ENCODE peak calls at places on chromosomes 16 and 17, in ten cellular contexts. N is stomach, R is A549, J is tibial nerve, I is transverse colon, D is ovary, C is K562, Z is sigmoid colon, F is HepG2, E is upper lobe of left lung. K is an unnamed sample.

GRCh38 chr16:47016700-47017133 is 43.2 kb upstream of the DNAJA2 start:
- DNase-seq in J (no peak), F (no peak), I (no peak), C (no peak), N (no peak), R (no peak), Z (no peak), E (peak), D (no peak), K (no peak)

GRCh38 chr16:19384656-19385055 is 33.0 kb upstream of the TMC5 start:
- DNase-seq in E (peak), J (no peak), C (no peak), N (peak), I (peak), D (no peak), Z (no peak), F (no peak), R (no peak), K (no peak)

GRCh38 chr16:88651276-88651988 is 579 bp upstream of the CYBA start:
- DNase-seq in R (no peak), I (peak), Z (no peak), D (no peak), E (peak), F (peak), J (no peak), N (peak), C (peak), K (no peak)

GRCh38 chr16:84699147-84699711 is 571 bp upstream of the USP10 start:
- DNase-seq in I (peak), N (no peak), R (peak), F (no peak), J (no peak), C (peak), D (no peak), Z (peak), E (no peak), K (no peak)

GRCh38 chr16:4468972-4469371 is 5.5 kb downstream of the NMRAL1 start:
- DNase-seq in D (no peak), Z (no peak), R (no peak), F (no peak), I (no peak), N (no peak), J (no peak), E (no peak), C (no peak), K (no peak)

GRCh38 chr17:43864161-43864706 is 17.3 kb downstream of the CD300LG start:
- DNase-seq in E (no peak), N (no peak), I (no peak), R (no peak), F (no peak), J (no peak), Z (no peak), D (no peak), C (no peak), K (no peak)

GRCh38 chr17:56777859-56778258 is 55.9 kb downstream of the C17orf67 start:
- DNase-seq in E (no peak), Z (no peak), F (no peak), N (no peak), I (no peak), C (no peak), D (no peak), R (no peak), J (no peak), K (no peak)

GRCh38 chr16:72725643-72726042 is 322.3 kb downstream of the ZFHX3 start:
- DNase-seq in I (no peak), C (no peak), N (no peak), R (no peak), J (no peak), Z (no peak), E (no peak), D (no peak), F (no peak), K (no peak)

GRCh38 chr16:19088341-19088916 is 21.0 kb downstream of the COQ7 start:
- DNase-seq in N (no peak), C (no peak), D (no peak), E (no peak), R (no peak), I (no peak), F (no peak), Z (no peak), J (no peak), K (no peak)

GRCh38 chr17:46192484-46193245 is 564 bp downstream of the KANSL1 start:
- DNase-seq in E (peak), R (peak), C (peak), Z (peak), D (peak), J (peak), F (peak), I (peak), N (peak), K (no peak)

GRCh38 chr16:1379863-1380174 is 28.1 kb downstream of the GNPTG start:
- DNase-seq in Z (no peak), D (no peak), I (no peak), J (no peak), E (no peak), N (no peak), F (peak), R (peak), C (peak), K (no peak)

GRCh38 chr17:74408830-74409229 is 23.1 kb upstream of the GPRC5C start:
- DNase-seq in E (peak), C (no peak), I (no peak), N (peak), J (no peak), Z (no peak), R (no peak), F (no peak), D (no peak), K (no peak)

GRCh38 chr17:1590031-1590746 is 27.6 kb upstream of the PITPNA start:
- DNase-seq in D (no peak), Z (no peak), J (no peak), R (peak), C (peak), I (peak), F (peak), E (peak), N (peak), K (no peak)

GRCh38 chr17:37488009-37488604 is 1.6 kb upstream of the DUSP14 start:
- DNase-seq in N (no peak), J (no peak), C (peak), Z (no peak), R (peak), E (no peak), D (no peak), I (no peak), F (peak), K (no peak)

GRCh38 chr17:63841350-63842172 is 924 bp downstream of the SMARCD2 start:
- DNase-seq in I (peak), Z (peak), D (peak), R (no peak), F (peak), C (peak), N (peak), E (peak), J (no peak), K (no peak)

GRCh38 chr16:51888534-51888933 is 658.4 kb downstream of the TOX3 start:
- DNase-seq in D (no peak), R (no peak), I (no peak), F (no peak), N (no peak), C (no peak), J (no peak), Z (no peak), E (no peak), K (no peak)

GRCh38 chr16:11089504-11090124 is 145.2 kb downstream of the CLEC16A start:
- DNase-seq in N (peak), D (peak), J (no peak), I (peak), E (peak), C (no peak), R (no peak), F (no peak), Z (peak), K (no peak)

GRCh38 chr16:64196444-64196843 is 925.4 kb downstream of the CDH11 start:
- DNase-seq in I (no peak), R (no peak), F (no peak), Z (no peak), E (no peak), D (no peak), C (no peak), J (no peak), N (no peak), K (no peak)

GRCh38 chr17:19386276-19386863 is 620 bp downstream of the MFAP4 start:
- DNase-seq in J (peak), R (peak), I (peak), N (peak), F (no peak), D (peak), E (peak), Z (peak), C (no peak), K (no peak)

GRCh38 chr17:62948370-62948769 is 17.7 kb upstream of the TANC2 start:
- DNase-seq in R (no peak), N (no peak), I (no peak), E (no peak), D (no peak), Z (no peak), J (no peak), F (no peak), C (no peak), K (no peak)

DNA sequence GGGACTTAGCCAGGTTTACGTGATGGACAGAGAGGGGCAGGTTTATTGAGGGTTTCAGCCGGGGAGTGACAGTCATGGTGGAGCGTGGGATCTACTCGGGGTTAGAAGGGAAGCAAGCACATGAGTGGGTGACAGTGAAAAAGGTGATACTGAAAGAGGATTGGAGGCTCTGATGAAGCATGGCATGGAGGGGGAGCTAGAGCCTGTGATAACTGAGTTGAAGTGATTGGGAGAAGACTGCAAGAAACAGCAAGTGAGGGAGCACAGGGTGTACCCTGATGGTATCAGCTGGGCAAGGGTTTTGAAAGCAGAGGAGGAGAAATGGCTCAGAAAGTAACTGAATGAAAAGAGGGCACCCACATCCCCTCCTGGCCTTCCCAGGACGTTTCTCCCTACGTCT is 6.7 kb upstream of the KSR1 start:
- DNase-seq in E (no peak), F (no peak), J (no peak), I (no peak), Z (no peak), C (no peak), D (no peak), R (no peak), N (no peak), K (no peak)
- TF ChIP-seq EP300 in E (no peak), F (no peak), J (no peak), I (no peak), Z (no peak), C (no peak), D (no peak), R (no peak), N (no peak), K (no peak)

DNA sequence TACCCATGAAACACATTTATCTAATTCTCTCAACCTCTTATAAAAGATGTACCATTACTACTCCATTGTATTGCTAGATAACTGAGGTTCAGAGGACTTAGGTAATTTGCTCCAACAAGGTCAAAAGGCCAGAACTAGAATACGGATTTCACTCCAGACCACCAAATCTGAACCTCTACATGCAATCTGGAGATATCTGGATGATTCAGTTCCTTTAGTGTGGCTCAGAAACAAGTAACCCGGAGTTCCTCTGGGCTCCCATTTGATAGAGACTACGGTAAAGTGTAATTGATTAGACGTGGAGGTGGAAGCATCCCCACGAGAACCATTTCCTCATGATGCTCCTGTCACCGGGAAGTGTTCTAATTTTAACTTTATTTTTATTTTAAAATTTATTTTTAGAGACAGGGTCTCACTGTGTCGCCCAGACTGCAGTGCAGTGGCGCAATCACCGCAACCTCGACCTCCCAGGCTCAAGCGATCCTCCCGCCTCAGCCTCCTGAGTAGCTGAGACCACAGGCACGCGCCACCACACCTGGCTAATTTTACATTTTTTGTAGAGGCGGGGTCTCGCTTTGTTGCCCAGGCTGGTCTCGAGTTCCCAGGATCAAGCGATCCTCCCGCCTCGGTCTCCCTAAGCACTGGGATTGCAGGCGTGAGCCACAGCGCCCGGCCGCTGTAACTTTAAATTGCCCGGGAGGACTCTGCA is 608 bp upstream of the COX10 start:
- DNase-seq in Z (no peak), R (no peak), D (no peak), I (no peak), J (no peak), C (peak), E (no peak), N (no peak), F (no peak), K (no peak)
- H3K27ac ChIP-seq in Z (peak), R (peak), D (no peak), I (peak), J (no peak), C (peak), E (peak), N (peak), F (peak), K (peak)

GRCh38 chr17:10177921-10178788 is 20.3 kb downstream of the GAS7 start:
- DNase-seq in J (no peak), Z (no peak), R (no peak), N (no peak), C (no peak), E (no peak), D (no peak), I (no peak), F (no peak), K (no peak)

GRCh38 chr17:10172778-10173177 is 25.6 kb downstream of the GAS7 start:
- DNase-seq in I (no peak), J (no peak), D (no peak), N (no peak), F (no peak), R (no peak), C (no peak), E (no peak), Z (no peak), K (no peak)

GRCh38 chr17:10178789-10179075 is 19.7 kb downstream of the GAS7 start:
- DNase-seq in E (no peak), Z (no peak), N (no peak), R (no peak), C (no peak), I (no peak), F (no peak), D (no peak), J (no peak), K (no peak)

GRCh38 chr17:10172241-10172741 is 26.1 kb downstream of the GAS7 start:
- DNase-seq in Z (no peak), C (no peak), E (peak), D (no peak), R (no peak), I (no peak), N (no peak), F (no peak), J (no peak), K (no peak)

GRCh38 chr17:10177131-10177920 is 21.1 kb downstream of the GAS7 start:
- DNase-seq in N (no peak), E (no peak), I (no peak), Z (no peak), J (no peak), D (no peak), F (no peak), R (no peak), C (no peak), K (no peak)
- TF ChIP-seq EP300 in N (no peak), E (no peak), I (no peak), Z (no peak), J (no peak), D (no peak), F (no peak), R (no peak), C (no peak), K (no peak)

DNA sequence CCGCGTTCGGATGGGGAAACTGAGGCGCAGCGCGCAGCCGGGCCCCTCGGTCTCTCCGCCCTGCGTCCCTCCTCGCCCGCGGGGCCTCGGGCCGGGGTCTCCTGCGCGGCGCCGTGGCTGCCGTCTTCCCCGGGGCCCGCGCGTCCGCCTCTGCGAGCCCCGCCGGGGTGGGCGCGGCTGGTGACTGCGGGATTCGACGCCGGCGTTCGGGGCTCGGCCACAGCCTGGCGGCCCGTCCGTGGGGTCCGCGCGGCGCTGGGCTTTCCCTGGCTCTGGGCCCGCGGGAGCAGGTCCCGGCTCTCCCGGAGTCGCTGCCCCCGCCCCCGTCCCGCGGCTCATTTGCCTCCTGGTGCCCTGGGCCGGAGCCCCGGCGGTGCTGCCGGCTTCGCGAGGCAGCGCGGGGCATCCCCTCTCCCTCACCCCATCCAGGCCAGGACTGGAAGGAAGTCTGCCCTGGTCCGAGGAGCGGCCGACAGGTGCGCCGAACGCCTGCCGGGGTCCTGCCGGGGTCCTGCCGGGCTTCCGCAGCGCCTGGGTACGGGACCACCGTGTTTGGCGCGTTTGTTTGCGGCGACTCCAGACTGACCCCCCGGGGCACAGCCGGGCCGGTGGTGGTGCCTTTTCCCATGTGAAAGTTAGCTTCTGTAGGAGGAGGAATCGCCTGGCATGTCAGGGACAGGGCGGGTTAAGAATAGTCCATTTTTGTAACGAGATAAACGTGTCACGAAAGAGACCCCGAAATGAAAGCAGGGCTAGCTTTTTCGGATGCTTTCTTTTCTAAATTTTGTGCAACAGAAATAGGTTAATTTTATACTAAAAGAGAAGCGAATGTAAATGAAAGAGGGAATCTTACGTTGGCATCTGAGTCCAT is 671 bp downstream of the CHMP6 start:
- DNase-seq in N (no peak), F (no peak), C (no peak), R (no peak), I (peak), E (no peak), Z (no peak), J (no peak), D (peak), K (no peak)
- H3K27ac ChIP-seq in N (peak), F (peak), C (peak), R (peak), I (peak), E (peak), Z (peak), J (peak), D (peak), K (peak)

DNA sequence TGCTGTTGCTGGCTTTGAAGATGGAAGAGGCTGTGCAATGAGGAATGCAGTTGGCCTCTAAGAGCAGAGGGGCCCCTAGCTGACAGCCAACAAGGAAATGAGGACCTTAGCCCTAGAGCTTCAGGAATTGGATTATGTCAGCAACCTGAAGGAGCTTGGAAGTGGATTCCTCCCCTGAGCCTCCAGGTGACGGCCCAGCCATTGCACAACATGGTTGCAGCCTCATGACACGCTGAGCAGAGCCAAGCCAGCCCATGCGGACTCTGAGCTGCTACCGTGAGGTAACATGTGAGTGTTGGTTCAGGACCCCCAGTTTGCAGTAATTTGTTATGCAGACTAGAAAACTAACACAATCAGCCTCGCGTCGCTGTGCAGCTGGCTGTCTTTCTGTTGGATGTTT is 20.2 kb downstream of the CCDC42 start:
- DNase-seq in R (no peak), F (peak), E (peak), D (no peak), J (no peak), Z (no peak), I (no peak), N (no peak), C (no peak), K (no peak)
- TF ChIP-seq EP300 in R (no peak), F (no peak), E (no peak), D (no peak), J (no peak), Z (no peak), I (no peak), N (no peak), C (no peak), K (no peak)

GRCh38 chr17:17106716-17107115 is 64.5 kb downstream of the MPRIP start:
- DNase-seq in D (no peak), Z (no peak), N (no peak), E (no peak), R (no peak), C (no peak), F (no peak), J (no peak), I (no peak), K (no peak)

GRCh38 chr17:17104036-17104435 is 61.8 kb downstream of the MPRIP start:
- DNase-seq in E (no peak), D (no peak), R (no peak), Z (no peak), F (no peak), I (no peak), N (no peak), C (no peak), J (no peak), K (no peak)

GRCh38 chr17:17104494-17104893 is 62.2 kb downstream of the MPRIP start:
- DNase-seq in I (no peak), N (no peak), C (no peak), R (no peak), J (no peak), F (no peak), E (no peak), Z (no peak), D (no peak), K (no peak)

GRCh38 chr17:17107281-17107680 is 65.0 kb downstream of the MPRIP start:
- DNase-seq in I (no peak), R (no peak), J (no peak), C (no peak), D (no peak), F (no peak), N (no peak), Z (no peak), E (no peak), K (no peak)

GRCh38 chr17:17105976-17106375 is 63.7 kb downstream of the MPRIP start:
- DNase-seq in R (no peak), E (no peak), N (no peak), Z (no peak), D (no peak), I (no peak), J (no peak), F (no peak), C (no peak), K (no peak)
- H3K27ac ChIP-seq in R (no peak), E (peak), N (no peak), Z (no peak), D (peak), I (no peak), J (no peak), F (no peak), C (no peak), K (peak)